ENCODE peak calls at places on chromosomes 12 and 14, in six cellular contexts. N, Z, X, C, V and S are unnamed samples.

GRCh38 chr12:107450541-107450940 is 235.1 kb upstream of the PWP1 start:
- DNase-seq in V (no peak), N (no peak), X (no peak), C (no peak), Z (no peak), S (no peak)

GRCh38 chr14:83463500-83464098 is 1929.9 kb upstream of the SEL1L start:
- DNase-seq in X (no peak), C (peak), V (no peak), N (no peak), Z (peak), S (no peak)

GRCh38 chr14:99191663-99192621 is 80.1 kb downstream of the BCL11B start:
- DNase-seq in Z (peak), V (no peak), X (peak), N (peak), C (peak), S (peak)

GRCh38 chr14:105913861-105914260 is 387.5 kb downstream of the TMEM121 start:
- DNase-seq in N (no peak), X (no peak), V (no peak), Z (no peak), C (no peak), S (no peak)

GRCh38 chr12:110844551-110845395 is 2.0 kb upstream of the CCDC63 start:
- DNase-seq in C (peak), Z (no peak), V (no peak), X (peak), N (no peak), S (peak)

GRCh38 chr12:64577046-64577445 is 33.2 kb upstream of the RASSF3 start:
- DNase-seq in V (no peak), C (no peak), Z (no peak), N (no peak), X (no peak), S (no peak)

GRCh38 chr12:642633-643477 is 20.4 kb downstream of the NINJ2 start:
- DNase-seq in V (no peak), N (peak), X (peak), Z (peak), C (peak), S (peak)

GRCh38 chr12:54364413-54364812 is at the start of gene GPR84:
- DNase-seq in V (no peak), Z (no peak), N (no peak), C (no peak), X (no peak), S (no peak)

GRCh38 chr12:13144266-13144828 is 40.9 kb upstream of the GSG1 start:
- DNase-seq in Z (no peak), C (no peak), N (no peak), V (no peak), X (no peak), S (no peak)

GRCh38 chr12:101004891-101005290 is 205.1 kb downstream of the SLC5A8 start:
- DNase-seq in Z (peak), N (no peak), X (no peak), V (no peak), C (no peak), S (no peak)

GRCh38 chr14:74262076-74262475 is 22.8 kb downstream of the VSX2 start:
- DNase-seq in C (no peak), N (no peak), Z (no peak), X (no peak), V (no peak), S (no peak)

GRCh38 chr12:104986022-104986941 is at the start of gene NOPCHAP1:
- DNase-seq in Z (peak), X (peak), V (peak), N (peak), C (peak), S (peak)
- TF ChIP-seq POLR2A in Z (no peak), X (peak), V (no peak), N (peak), C (peak), S (peak)

GRCh38 chr14:96390965-96391292 is 999 bp upstream of the AK7 start:
- DNase-seq in X (no peak), Z (no peak), N (no peak), V (no peak), C (no peak), S (no peak)

GRCh38 chr14:96394047-96394815 is 2.3 kb downstream of the AK7 start:
- DNase-seq in X (no peak), C (no peak), N (no peak), Z (no peak), V (no peak), S (no peak)

GRCh38 chr14:96393292-96393691 is 1.4 kb downstream of the AK7 start:
- DNase-seq in N (no peak), Z (no peak), X (no peak), V (no peak), C (no peak), S (no peak)

DNA sequence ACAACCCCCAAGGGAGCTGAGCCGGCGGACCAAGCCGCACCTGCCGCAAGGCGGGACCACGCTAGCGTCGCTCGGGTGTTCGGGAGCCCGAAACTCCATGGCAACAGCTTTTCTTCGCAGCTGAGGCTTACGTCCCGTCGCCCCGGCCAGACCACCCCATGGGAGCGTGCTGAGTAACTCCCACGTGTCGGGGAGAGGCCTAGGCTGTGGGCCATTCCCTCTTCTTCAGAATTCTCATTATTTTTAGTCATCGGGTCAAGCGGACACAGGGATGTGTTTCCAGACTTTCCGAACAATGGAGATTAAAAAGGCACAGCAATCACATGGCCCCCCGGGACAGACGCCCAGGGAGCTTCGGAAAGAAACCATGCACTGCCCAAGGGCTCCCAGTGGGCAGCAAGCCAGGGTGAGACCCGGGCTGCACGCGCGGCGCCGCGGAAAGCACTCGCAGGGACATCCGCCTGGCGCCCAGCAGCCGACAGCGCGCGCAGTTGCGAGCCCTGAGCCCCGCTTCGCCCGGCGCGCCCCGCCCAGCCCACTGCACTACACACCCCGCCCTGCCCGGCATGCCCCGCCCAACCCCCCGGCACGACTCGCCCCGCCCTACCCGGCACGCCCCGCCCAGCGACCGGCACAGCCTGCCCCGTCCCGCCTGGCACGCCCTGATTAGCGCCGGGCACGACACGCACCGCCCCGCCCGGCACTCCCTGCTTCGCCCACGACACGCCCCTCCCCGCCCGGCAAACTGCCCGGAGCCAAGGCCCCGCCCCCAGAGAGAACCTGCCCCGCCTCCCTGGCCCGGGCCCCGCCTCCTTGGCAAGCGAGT is 422 bp upstream of the AK7 start:
- DNase-seq in N (peak), C (peak), V (peak), X (peak), Z (peak), S (peak)
- TF ChIP-seq POLR2A in N (peak), C (no peak), V (no peak), X (no peak), Z (peak), S (no peak)

GRCh38 chr12:113196996-113197395 is 11.5 kb downstream of the RITA1 start:
- DNase-seq in Z (peak), N (peak), C (peak), V (no peak), X (peak), S (peak)

GRCh38 chr12:113197518-113198077 is 12.1 kb downstream of the RITA1 start:
- DNase-seq in Z (no peak), N (no peak), C (no peak), X (no peak), V (no peak), S (no peak)

GRCh38 chr12:113194971-113195391 is 9.5 kb downstream of the RITA1 start:
- DNase-seq in X (no peak), C (peak), N (no peak), Z (peak), V (no peak), S (no peak)

GRCh38 chr12:113196582-113196981 is 11.1 kb downstream of the RITA1 start:
- DNase-seq in Z (no peak), X (no peak), C (no peak), V (no peak), N (no peak), S (no peak)

DNA sequence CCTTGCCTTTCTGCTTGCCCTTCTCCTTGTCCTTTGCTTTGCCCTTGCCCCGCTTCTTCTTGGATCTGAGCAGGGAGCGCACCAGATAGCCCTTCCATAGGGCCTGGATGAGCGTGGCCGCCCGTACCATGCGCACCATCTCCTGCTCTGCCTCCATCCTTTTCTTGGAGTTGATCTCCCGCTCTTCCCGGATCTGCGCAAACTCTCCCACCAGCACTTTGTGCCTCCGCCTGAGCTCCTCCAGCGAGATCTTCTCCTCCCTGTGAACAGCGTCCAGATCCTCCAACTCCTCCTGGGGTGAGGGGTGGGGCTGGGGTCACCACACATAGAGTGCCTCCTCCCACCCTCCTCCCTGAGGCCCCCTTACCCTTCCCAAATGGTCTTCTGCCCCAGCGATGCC is 10.1 kb downstream of the RITA1 start:
- DNase-seq in X (no peak), Z (no peak), N (no peak), C (no peak), V (no peak), S (no peak)
- TF ChIP-seq POLR2A in X (no peak), Z (no peak), N (no peak), C (no peak), V (no peak), S (no peak)

DNA sequence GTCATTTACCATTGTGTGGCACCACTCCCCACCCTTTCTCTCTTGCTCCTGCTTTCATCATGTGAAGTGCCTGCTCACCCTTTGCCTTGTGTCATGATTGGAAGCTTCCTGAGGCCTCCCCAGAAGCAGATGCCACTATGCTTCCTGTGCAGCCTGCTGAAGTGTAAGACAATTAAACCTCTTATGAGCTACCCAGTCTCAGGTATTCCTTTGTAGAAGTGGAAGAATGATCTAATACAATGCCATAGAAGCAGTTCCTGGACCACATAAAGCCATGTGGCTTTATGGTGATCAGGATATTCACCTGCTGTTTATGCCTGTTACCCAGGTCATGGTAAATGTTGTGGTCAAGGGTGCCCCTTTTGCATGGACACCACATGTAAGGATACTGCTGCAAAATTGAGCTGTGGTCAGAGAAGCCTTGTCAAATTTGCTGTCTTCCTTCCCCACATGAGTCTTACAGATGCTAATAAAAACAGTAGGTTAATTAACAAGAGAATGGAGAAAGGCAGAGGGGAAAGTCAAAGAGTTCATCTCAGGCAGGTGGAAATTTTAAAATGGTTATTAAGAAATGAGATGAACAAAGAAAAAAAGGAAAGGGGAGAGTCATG is 112.8 kb upstream of the IFNG-AS1 start:
- DNase-seq in N (no peak), C (no peak), Z (no peak), V (no peak), X (no peak), S (no peak)
- TF ChIP-seq POLR2A in N (no peak), C (no peak), Z (no peak), V (no peak), X (no peak), S (no peak)

GRCh38 chr12:70365648-70366518 is at the start of gene KCNMB4:
- DNase-seq in X (peak), V (peak), N (peak), C (peak), Z (peak), S (no peak)
- TF ChIP-seq POLR2A in X (no peak), V (no peak), N (no peak), C (no peak), Z (no peak), S (no peak)

DNA sequence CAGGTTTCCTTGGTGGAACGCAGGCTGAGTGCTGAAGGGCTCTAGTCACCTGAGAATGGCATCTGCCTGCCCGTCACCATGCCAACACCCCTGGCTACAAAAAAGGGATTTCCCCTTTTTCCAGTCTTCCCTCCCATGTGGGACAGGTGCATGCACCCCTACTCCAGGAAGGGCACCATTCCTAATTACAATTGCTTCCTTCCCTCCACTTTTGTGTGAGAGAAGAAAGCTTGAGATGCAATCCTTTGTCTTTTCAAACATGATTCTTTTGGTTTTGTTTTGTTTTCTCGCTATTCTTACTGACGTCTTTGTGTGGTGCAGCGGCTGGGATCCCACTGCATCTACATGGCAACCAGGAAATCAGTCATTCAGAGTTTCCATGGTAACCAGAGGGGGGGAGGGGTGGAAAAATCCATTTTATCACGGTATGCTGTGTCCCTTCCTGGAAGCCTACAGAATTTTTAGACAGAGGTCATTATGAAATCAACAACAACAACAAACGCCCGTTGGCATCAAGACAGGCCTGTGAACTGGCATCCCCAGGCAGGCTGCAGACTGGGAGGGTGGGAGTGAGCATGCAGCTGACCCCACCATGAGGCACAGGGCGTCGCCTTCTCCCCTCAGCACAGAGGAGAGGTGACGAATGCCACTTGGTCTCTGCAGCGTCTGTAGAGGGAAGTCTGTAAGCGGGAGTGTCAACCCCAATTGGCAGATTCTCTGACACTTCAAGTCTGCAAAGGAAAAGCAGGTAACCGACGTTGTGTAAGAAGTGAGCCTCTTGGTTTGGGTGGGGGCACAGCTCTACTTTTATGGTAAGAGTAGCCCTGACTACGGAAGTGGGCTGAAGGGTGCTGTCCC is 13.6 kb upstream of the GNG2 start:
- DNase-seq in Z (peak), V (peak), N (no peak), C (peak), X (peak), S (peak)
- TF ChIP-seq POLR2A in Z (no peak), V (no peak), N (no peak), C (no peak), X (no peak), S (no peak)

DNA sequence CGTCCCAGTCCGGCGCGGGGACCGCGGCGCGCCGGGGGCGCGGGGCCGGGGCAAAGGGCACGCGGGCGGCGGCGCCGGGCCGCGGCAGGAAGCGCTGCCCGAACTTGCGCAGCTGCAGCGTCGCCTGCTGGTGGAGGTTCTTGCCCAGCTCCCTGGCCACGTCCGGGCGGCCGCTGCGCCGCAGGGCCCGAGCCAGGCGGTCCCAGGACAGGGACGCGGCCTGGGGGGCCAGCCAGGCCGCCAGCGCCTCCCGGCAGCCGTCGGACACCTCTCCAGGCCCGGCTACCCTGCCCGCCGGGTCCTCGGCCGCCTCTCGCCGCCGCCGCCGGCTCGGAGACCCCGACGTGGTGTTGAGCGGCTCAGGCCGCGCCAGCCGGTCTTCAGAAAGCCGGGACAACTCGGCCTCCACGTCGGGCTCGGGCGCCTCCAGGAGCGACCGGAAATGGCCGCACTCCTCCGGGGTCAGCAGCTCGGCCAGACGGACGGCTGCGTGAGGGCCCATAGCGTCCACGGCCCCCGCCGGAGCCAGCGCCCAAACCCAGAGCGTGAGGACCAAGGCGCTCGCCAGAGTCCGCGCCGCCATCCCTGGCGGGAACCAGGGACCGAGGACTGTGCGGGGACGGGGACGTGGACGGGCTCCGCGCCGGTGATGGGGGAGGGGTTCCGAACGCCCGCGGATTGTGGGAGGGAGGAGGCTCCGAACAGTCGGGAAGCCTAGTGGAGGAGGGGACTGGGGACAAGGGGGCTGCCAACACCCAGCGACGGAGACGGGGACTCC is 34.0 kb downstream of the FIGNL2 start:
- DNase-seq in V (no peak), N (peak), C (peak), X (peak), Z (peak), S (peak)
- TF ChIP-seq POLR2A in V (no peak), N (no peak), C (no peak), X (peak), Z (no peak), S (no peak)